ENCODE peak calls at places on chromosomes 3 and 15, in eight cellular contexts. O is astrocyte, K is kidney epithelial cell, G is fibroblast of lung, X is tibial artery, H is choroid plexus epithelial cell, E is fibroblast of mammary gland, Z is foreskin fibroblast. R is an unnamed sample.

GRCh38 chr15:63473007-63473748 is 31.2 kb upstream of the USP3 start:
- DNase-seq in O (no peak), K (no peak), G (no peak), X (no peak), H (no peak), E (no peak), Z (no peak), R (no peak)

GRCh38 chr3:39499651-39500273 is 32.3 kb downstream of the MOBP start:
- DNase-seq in O (no peak), K (peak; percentile 21), G (no peak), X (no peak), H (no peak), E (no peak), Z (no peak), R (no peak)

GRCh38 chr3:128334086-128334650 is 132.5 kb downstream of the DNAJB8 start:
- DNase-seq in O (no peak), K (no peak), G (no peak), X (no peak), H (no peak), E (no peak), Z (no peak), R (no peak)

GRCh38 chr3:24352893-24353553 is 141.6 kb downstream of the THRB start:
- DNase-seq in O (no peak), K (no peak), G (no peak), X (no peak), H (no peak), E (no peak), Z (no peak), R (no peak)

GRCh38 chr3:160319322-160319721 is 79.7 kb downstream of the IFT80 start:
- DNase-seq in O (peak; percentile 1), K (no peak), G (no peak), X (no peak), H (no peak), E (no peak), Z (no peak), R (no peak)

GRCh38 chr15:89498574-89498906 is 2.2 kb upstream of the RHCG start:
- DNase-seq in O (no peak), K (no peak), G (no peak), X (no peak), H (no peak), E (no peak), Z (no peak), R (no peak)

GRCh38 chr3:175002732-175003143 is 143.6 kb downstream of the NAALADL2 start:
- DNase-seq in O (peak; percentile 94), K (no peak), G (peak; percentile 96), X (no peak), H (peak; percentile 89), E (peak; percentile 92), Z (peak; percentile 95), R (peak; percentile 99)

GRCh38 chr3:133377396-133377795 is 22.5 kb upstream of the BFSP2 start:
- DNase-seq in O (peak; percentile 23), K (no peak), G (peak; percentile 75), X (no peak), H (peak; percentile 82), E (peak; percentile 52), Z (peak; percentile 66), R (peak; percentile 12)

GRCh38 chr3:72855001-72855400 is 6.8 kb upstream of the SHQ1 start:
- DNase-seq in O (no peak), K (no peak), G (no peak), X (no peak), H (no peak), E (no peak), Z (no peak), R (no peak)

GRCh38 chr15:98067339-98067738 is 106.8 kb downstream of the ARRDC4 start:
- DNase-seq in O (no peak), K (no peak), G (no peak), X (no peak), H (peak; percentile 24), E (no peak), Z (peak; percentile 63), R (no peak)

GRCh38 chr3:172320468-172320867 is 127.8 kb downstream of the GHSR start:
- DNase-seq in O (peak; percentile 21), K (no peak), G (no peak), X (no peak), H (no peak), E (no peak), Z (no peak), R (no peak)

DNA sequence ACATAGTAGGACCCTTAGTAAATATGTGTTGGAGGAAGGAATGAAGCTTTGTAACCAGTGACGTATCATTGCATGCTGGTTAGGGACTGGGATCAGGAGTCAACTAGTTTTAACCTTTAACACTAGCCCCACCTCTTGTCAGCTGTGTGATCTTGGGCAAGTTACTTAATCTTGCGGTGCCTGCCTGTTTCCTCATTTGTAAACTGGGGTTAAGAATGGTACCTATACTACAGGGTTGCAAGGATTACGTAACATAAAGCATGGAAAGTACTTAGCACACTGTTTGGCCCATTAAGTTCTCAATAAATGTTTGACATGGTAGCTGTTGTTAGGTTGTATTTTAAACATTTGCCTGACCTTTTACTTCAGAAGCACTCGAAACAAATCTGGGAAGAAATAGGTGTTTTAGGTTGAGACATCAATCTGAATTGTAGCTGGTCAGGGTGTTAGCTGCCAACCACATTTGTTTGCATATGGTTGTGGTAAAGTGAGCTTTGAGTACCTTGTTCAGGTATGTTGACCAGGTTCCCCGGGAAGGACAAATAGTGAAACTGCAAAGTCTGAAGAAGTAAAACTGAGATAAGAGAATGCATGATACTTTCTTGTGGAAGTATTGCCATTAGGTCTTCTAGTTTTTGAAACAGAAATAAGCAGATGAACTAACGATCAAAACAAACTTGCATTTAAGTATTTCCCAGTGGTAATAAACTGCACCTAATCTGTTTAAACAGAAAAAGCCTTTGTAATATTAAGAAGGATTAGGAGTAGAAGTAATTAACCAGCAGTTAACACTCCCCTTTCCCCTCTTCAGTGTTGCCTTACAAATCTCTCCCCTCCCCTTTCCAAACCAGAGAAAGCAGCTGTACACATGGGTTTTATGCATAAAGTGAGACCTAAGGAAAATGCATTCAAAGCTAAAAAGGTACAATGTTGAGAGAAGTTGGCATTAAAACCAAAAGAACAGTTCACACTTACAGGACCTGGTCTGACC is 25.8 kb upstream of the SCAANT1 start:
- DNase-seq in O (no peak), K (peak; percentile 14), G (no peak), X (no peak), H (no peak), E (no peak), Z (no peak), R (no peak)
- TF ChIP-seq CTCF in O (no peak), K (no peak), G (no peak), X (no peak), H (no peak), E (no peak), Z (no peak), R (no peak)

GRCh38 chr15:37093480-37094410 is 6.6 kb downstream of the MEIS2 start:
- DNase-seq in O (peak; percentile 79), K (no peak), G (peak; percentile 46), X (no peak), H (peak; percentile 74), E (peak; percentile 85), Z (peak; percentile 64), R (peak; percentile 67)
- H3K4me3 ChIP-seq in O (peak overlapping the region; percentile 22), K (no peak overlapping the region), G (no peak overlapping the region), X (no peak overlapping the region), H (no peak overlapping the region), E (peak overlapping the region; percentile 76), Z (peak overlapping the region; percentile 5), R (peak overlapping the region; percentile 29)

GRCh38 chr15:83571820-83572707 is 81.9 kb upstream of the ADAMTSL3 start:
- DNase-seq in O (no peak), K (no peak), G (peak; percentile 44), X (no peak), H (peak; percentile 62), E (peak; percentile 40), Z (peak; percentile 61), R (no peak)

GRCh38 chr15:83565553-83566159 is 88.3 kb upstream of the ADAMTSL3 start:
- DNase-seq in O (no peak), K (no peak), G (peak; percentile 47), X (no peak), H (peak; percentile 60), E (peak; percentile 41), Z (peak; percentile 62), R (no peak)

GRCh38 chr15:83567318-83567717 is 86.6 kb upstream of the ADAMTSL3 start:
- DNase-seq in O (no peak), K (no peak), G (no peak), X (no peak), H (no peak), E (no peak), Z (no peak), R (no peak)

GRCh38 chr15:83570756-83571155 is 83.2 kb upstream of the ADAMTSL3 start:
- DNase-seq in O (no peak), K (no peak), G (no peak), X (no peak), H (no peak), E (no peak), Z (no peak), R (no peak)

GRCh38 chr15:83569341-83569740 is 84.6 kb upstream of the ADAMTSL3 start:
- DNase-seq in O (no peak), K (no peak), G (no peak), X (no peak), H (no peak), E (no peak), Z (no peak), R (no peak)
- TF ChIP-seq CTCF in O (no peak), K (no peak), G (no peak), X (no peak), H (no peak), E (no peak), Z (no peak), R (no peak)

GRCh38 chr15:56723787-56724186 is 9.5 kb downstream of the ZNF280D start:
- DNase-seq in O (no peak), K (no peak), G (no peak), X (no peak), H (no peak), E (no peak), Z (no peak), R (no peak)
- H3K4me3 ChIP-seq in O (no peak overlapping the region), K (no peak overlapping the region), G (no peak overlapping the region), X (no peak overlapping the region), H (no peak overlapping the region), E (no peak overlapping the region), Z (no peak overlapping the region), R (no peak overlapping the region)

DNA sequence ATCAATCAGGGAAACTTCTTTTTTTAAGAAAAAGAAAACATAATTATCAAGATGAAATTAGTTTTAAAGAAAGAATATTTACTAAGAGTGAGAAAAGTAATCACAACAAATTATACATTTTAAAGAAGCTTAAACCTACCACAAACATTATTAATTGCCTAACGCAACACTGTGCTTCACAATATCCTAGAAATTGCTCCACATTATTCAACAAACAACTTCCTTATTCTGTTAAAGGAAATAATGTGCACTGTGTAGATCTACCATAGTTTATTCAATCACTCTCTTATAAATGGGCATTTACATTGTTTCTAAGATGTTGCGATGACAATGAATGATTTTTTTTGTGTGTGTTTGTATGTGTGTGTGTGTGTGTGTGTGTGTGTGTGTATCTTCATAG is 525.9 kb upstream of the KCNMB2 start:
- DNase-seq in O (no peak), K (no peak), G (no peak), X (no peak), H (no peak), E (no peak), Z (no peak), R (no peak)
- TF ChIP-seq CTCF in O (no peak), K (no peak), G (no peak), X (no peak), H (no peak), E (no peak), Z (no peak), R (no peak)

DNA sequence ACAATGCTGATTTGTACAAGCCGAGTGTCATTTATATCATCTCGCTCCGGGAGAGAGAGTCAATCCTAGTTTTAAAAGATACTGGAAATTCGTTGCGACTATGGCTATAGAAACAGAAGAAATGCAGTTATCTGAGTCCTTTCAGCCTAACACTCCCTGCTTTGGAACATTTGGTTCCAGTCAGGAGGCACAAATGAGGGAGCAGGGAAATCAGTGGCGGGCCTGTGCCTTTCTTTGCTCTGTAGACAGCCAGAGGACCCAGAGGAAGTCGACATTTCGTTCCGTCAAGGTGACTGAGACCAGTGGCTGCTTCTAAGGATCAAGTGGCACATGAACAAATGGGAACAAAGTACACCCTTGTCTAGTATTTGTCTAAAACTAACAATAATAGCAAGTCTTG is 745 bp upstream of the RIOX2 start:
- DNase-seq in O (no peak), K (no peak), G (no peak), X (no peak), H (no peak), E (no peak), Z (no peak), R (no peak)
- H3K4me3 ChIP-seq in O (no peak overlapping the region), K (peak overlapping the region; percentile 83), G (peak overlapping the region; percentile 69), X (peak overlapping the region; percentile 76), H (peak overlapping the region; percentile 83), E (peak overlapping the region; percentile 68), Z (peak overlapping the region; percentile 64), R (peak overlapping the region; percentile 68)